ENCODE peak calls at places on chromosomes 1 and 21, in six cellular contexts. Z is SK-N-SH, N is K562, X is HepG2, M is H1, L is GM12878. W is an unnamed sample.
A peak's percentile ranks its signal among the peaks of the same experiment; 100 is the strongest.

GRCh38 chr21:44418108-44418875 is 37.0 kb upstream of the LRRC3 start:
- DNase-seq in Z (no peak), N (no peak), X (no peak), M (no peak), L (no peak), W (no peak)

GRCh38 chr1:44084998-44085675 is 33.5 kb upstream of the KLF17 start:
- DNase-seq in Z (no peak), N (no peak), X (no peak), M (no peak), L (no peak), W (no peak)

GRCh38 chr1:227905573-227906487 is 41.9 kb downstream of the WNT9A start:
- DNase-seq in Z (no peak), N (no peak), X (no peak), M (no peak), L (no peak), W (no peak)

GRCh38 chr1:215079456-215079855 is 3.1 kb upstream of the KCNK2 start:
- DNase-seq in Z (no peak), N (no peak), X (no peak), M (no peak), L (no peak), W (no peak)

GRCh38 chr1:198498881-198499280 is 41.6 kb downstream of the ATP6V1G3 start:
- DNase-seq in Z (no peak), N (no peak), X (no peak), M (no peak), L (no peak), W (no peak)

GRCh38 chr1:39901486-39902120 is at the start of gene MYCL:
- DNase-seq in Z (peak; percentile 93), N (peak; percentile 93), X (peak; percentile 64), M (peak; percentile 79), L (no peak), W (peak; percentile 48)

GRCh38 chr1:8092603-8093141 is 66.6 kb upstream of the ERRFI1 start:
- DNase-seq in Z (no peak), N (no peak), X (no peak), M (no peak), L (no peak), W (no peak)

GRCh38 chr1:14724234-14724633 is 125.7 kb downstream of the KAZN start:
- DNase-seq in Z (no peak), N (no peak), X (no peak), M (no peak), L (no peak), W (no peak)

GRCh38 chr1:209756608-209757445 is 974 bp downstream of the TRAF3IP3 start:
- DNase-seq in Z (no peak), N (no peak), X (no peak), M (no peak), L (peak; percentile 49), W (no peak)

GRCh38 chr1:184753608-184754478 is 815 bp downstream of the EDEM3 start:
- DNase-seq in Z (no peak), N (peak; percentile 64), X (peak; percentile 16), M (no peak), L (no peak), W (peak; percentile 42)

GRCh38 chr1:27380223-27380622 is 2.9 kb downstream of the CD164L2 start:
- DNase-seq in Z (no peak), N (no peak), X (no peak), M (no peak), L (no peak), W (no peak)

GRCh38 chr1:168335500-168335899 is 54.8 kb downstream of the TBX19 start:
- DNase-seq in Z (no peak), N (no peak), X (no peak), M (no peak), L (no peak), W (no peak)

GRCh38 chr1:26031196-26031902 is 9.8 kb downstream of the EXTL1 start:
- DNase-seq in Z (no peak), N (no peak), X (no peak), M (no peak), L (no peak), W (no peak)

GRCh38 chr1:83698644-83699043 is 300.3 kb downstream of the TTLL7 start:
- DNase-seq in Z (peak; percentile 28), N (no peak), X (no peak), M (no peak), L (no peak), W (no peak)

GRCh38 chr1:208235983-208236761 is 8.0 kb downstream of the PLXNA2 start:
- DNase-seq in Z (no peak), N (peak; percentile 81), X (peak; percentile 85), M (no peak), L (no peak), W (no peak)

GRCh38 chr21:10430007-10430406 is 91.4 kb upstream of the TPTE start:
- DNase-seq in Z (peak; percentile 4), N (peak; percentile 27), X (no peak), M (no peak), L (no peak), W (no peak)

GRCh38 chr1:31581821-31582810 is 5.8 kb downstream of the TINAGL1 start:
- DNase-seq in Z (no peak), N (no peak), X (no peak), M (no peak), L (no peak), W (no peak)

GRCh38 chr1:155725142-155725541 is 36.3 kb downstream of the DAP3 start:
- DNase-seq in Z (no peak), N (no peak), X (no peak), M (no peak), L (no peak), W (no peak)

GRCh38 chr1:42482635-42483153 is 19.6 kb downstream of the CCDC30 start:
- DNase-seq in Z (no peak), N (no peak), X (no peak), M (no peak), L (no peak), W (no peak)

GRCh38 chr1:37485902-37486679 is 11.7 kb downstream of the ZC3H12A start:
- DNase-seq in Z (peak; percentile 21), N (no peak), X (no peak), M (no peak), L (no peak), W (no peak)

GRCh38 chr21:35190201-35190701 is 141.1 kb upstream of the RUNX1 start:
- DNase-seq in Z (no peak), N (no peak), X (no peak), M (no peak), L (no peak), W (no peak)

GRCh38 chr21:33265664-33266049 is 510 bp upstream of the IL10RB start:
- DNase-seq in Z (no peak), N (no peak), X (no peak), M (no peak), L (peak; percentile 68), W (peak; percentile 84)

GRCh38 chr1:89022167-89022959 is at the start of gene GBP3:
- DNase-seq in Z (no peak), N (no peak), X (no peak), M (no peak), L (peak; percentile 33), W (peak; percentile 47)

GRCh38 chr21:45706299-45706698 is 62.8 kb downstream of the PCBP3 start:
- DNase-seq in Z (no peak), N (no peak), X (no peak), M (no peak), L (no peak), W (no peak)
- TF ChIP-seq CTCF in Z (no peak), N (no peak), X (no peak), M (no peak), L (no peak), W (no peak)

GRCh38 chr1:23909412-23909811 is 3.8 kb downstream of the CNR2 start:
- DNase-seq in Z (no peak), N (no peak), X (no peak), M (no peak), L (peak; percentile 63), W (peak; percentile 76)

GRCh38 chr1:23908453-23909341 is 4.5 kb downstream of the CNR2 start:
- DNase-seq in Z (no peak), N (peak; percentile 56), X (no peak), M (no peak), L (peak; percentile 82), W (peak; percentile 98)

GRCh38 chr1:23905461-23906025 is 7.6 kb downstream of the CNR2 start:
- DNase-seq in Z (peak; percentile 80), N (no peak), X (no peak), M (no peak), L (no peak), W (no peak)

GRCh38 chr1:23904748-23905357 is 8.3 kb downstream of the CNR2 start:
- DNase-seq in Z (no peak), N (no peak), X (no peak), M (no peak), L (peak; percentile 84), W (peak; percentile 81)

DNA sequence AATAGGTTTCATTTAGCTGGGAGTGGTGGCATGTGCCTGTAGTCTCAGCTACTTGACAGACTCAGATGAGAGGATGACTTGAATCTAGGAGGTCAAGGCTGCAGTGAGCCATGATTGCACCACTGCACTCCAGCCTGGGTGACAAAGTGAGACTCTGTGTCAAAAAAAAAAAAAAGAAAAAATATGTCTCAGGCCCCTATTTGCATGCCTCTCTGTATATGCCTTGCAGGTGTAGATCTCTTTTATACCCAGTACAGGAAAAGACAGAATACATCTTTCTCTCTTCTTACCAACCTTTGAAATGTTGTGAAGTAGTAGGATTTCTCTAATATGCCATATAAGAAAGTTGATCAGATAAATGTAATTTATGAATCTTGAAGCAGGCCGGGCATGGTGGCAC is 6.4 kb downstream of the CNR2 start:
- DNase-seq in Z (no peak), N (no peak), X (no peak), M (no peak), L (no peak), W (peak; percentile 35)
- TF ChIP-seq GABPA in Z (no peak), N (no peak), X (no peak), M (no peak), L (no peak), W (no peak)

GRCh38 chr1:54324750-54325704 is 81.2 kb downstream of the SSBP3 start:
- DNase-seq in Z (no peak), N (no peak), X (no peak), M (no peak), L (no peak), W (no peak)

GRCh38 chr1:54325705-54326461 is 80.3 kb downstream of the SSBP3 start:
- DNase-seq in Z (peak; percentile 78), N (no peak), X (no peak), M (no peak), L (no peak), W (no peak)

GRCh38 chr1:54324031-54324654 is 82.1 kb downstream of the SSBP3 start:
- DNase-seq in Z (no peak), N (peak; percentile 59), X (no peak), M (no peak), L (no peak), W (no peak)

GRCh38 chr1:54326577-54327385 is 79.4 kb downstream of the SSBP3 start:
- DNase-seq in Z (no peak), N (no peak), X (no peak), M (no peak), L (no peak), W (no peak)

DNA sequence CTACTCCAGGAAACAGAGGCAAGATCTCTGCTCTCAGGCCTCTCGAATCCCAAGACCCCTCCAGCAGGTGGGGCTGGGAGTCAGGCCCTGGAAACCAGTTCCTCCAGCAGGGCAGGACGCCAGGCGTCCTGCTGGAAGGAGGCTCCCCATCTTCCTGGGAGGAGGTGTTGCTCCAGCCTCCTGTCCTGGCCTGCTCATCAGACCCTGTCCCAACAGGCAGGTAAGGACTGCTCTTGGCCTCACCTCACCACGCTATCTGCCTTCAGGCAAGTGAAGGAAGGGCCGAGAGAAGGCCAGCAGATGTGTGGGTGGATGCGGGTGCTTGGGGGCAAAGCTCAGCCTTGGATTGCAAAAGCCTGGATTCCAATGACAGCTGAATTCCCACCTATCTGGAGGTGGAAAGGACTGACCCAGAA is 82.9 kb downstream of the SSBP3 start:
- DNase-seq in Z (no peak), N (no peak), X (peak; percentile 64), M (no peak), L (no peak), W (no peak)
- TF ChIP-seq CTCF in Z (no peak), N (peak; percentile 38), X (peak; percentile 61), M (peak; percentile 51), L (no peak), W (no peak)

GRCh38 chr21:42161401-42161956 is 57.5 kb upstream of the ABCG1 start:
- DNase-seq in Z (no peak), N (no peak), X (no peak), M (no peak), L (no peak), W (no peak)
- TF ChIP-seq GABPA in Z (no peak), N (no peak), X (no peak), M (no peak), L (no peak), W (no peak)